ENCODE peak calls at places on chromosomes 2 and 18, in five cellular contexts. One of them, this sample, is unnamed.

GRCh38 chr2:191678437-191679110 is 638 bp downstream of the NABP1 start:
- DNase-seq in heart right ventricle: peak
- DNase-seq in cardiac fibroblast: peak
- DNase-seq in body of pancreas: peak
- DNase-seq in HCT116: no peak
- DNase-seq in this sample: peak

GRCh38 chr2:224412064-224412921 is 10.4 kb upstream of the FAM124B start:
- DNase-seq in heart right ventricle: no peak
- DNase-seq in cardiac fibroblast: peak
- DNase-seq in body of pancreas: no peak
- DNase-seq in HCT116: no peak
- DNase-seq in this sample: peak

GRCh38 chr2:8584174-8585066 is 97.4 kb upstream of the ID2 start:
- DNase-seq in HCT116: no peak
- DNase-seq in cardiac fibroblast: no peak
- DNase-seq in heart right ventricle: no peak
- DNase-seq in body of pancreas: no peak
- DNase-seq in this sample: no peak

GRCh38 chr2:218856896-218857243 is 2.7 kb upstream of the WNT6 start:
- DNase-seq in heart right ventricle: no peak
- DNase-seq in HCT116: no peak
- DNase-seq in body of pancreas: no peak
- DNase-seq in cardiac fibroblast: no peak
- DNase-seq in this sample: no peak

GRCh38 chr2:123164216-123164615 is 860.9 kb upstream of the CNTNAP5 start:
- DNase-seq in heart right ventricle: no peak
- DNase-seq in cardiac fibroblast: no peak
- DNase-seq in body of pancreas: no peak
- DNase-seq in HCT116: no peak
- DNase-seq in this sample: peak

GRCh38 chr18:75269140-75269676 is 58.6 kb downstream of the TSHZ1 start:
- DNase-seq in cardiac fibroblast: no peak
- DNase-seq in body of pancreas: no peak
- DNase-seq in HCT116: no peak
- DNase-seq in heart right ventricle: no peak
- DNase-seq in this sample: no peak

GRCh38 chr2:18245375-18245774 is 315.1 kb downstream of the RDH14 start:
- DNase-seq in cardiac fibroblast: peak
- DNase-seq in HCT116: no peak
- DNase-seq in heart right ventricle: no peak
- DNase-seq in body of pancreas: no peak
- DNase-seq in this sample: no peak

GRCh38 chr2:119659601-119660342 is 19.2 kb upstream of the TMEM177 start:
- DNase-seq in HCT116: peak
- DNase-seq in body of pancreas: peak
- DNase-seq in cardiac fibroblast: peak
- DNase-seq in heart right ventricle: no peak
- DNase-seq in this sample: peak

GRCh38 chr2:174106736-174107135 is 141.6 kb upstream of the SP3 start:
- DNase-seq in body of pancreas: no peak
- DNase-seq in HCT116: no peak
- DNase-seq in cardiac fibroblast: no peak
- DNase-seq in heart right ventricle: no peak
- DNase-seq in this sample: no peak

GRCh38 chr2:191845248-191845715 is 1.6 kb downstream of the CAVIN2 start:
- DNase-seq in body of pancreas: no peak
- DNase-seq in heart right ventricle: peak
- DNase-seq in HCT116: no peak
- DNase-seq in cardiac fibroblast: peak
- DNase-seq in this sample: peak

GRCh38 chr2:47724221-47724981 is 58.5 kb upstream of the MSH6 start:
- DNase-seq in cardiac fibroblast: peak
- DNase-seq in body of pancreas: no peak
- DNase-seq in heart right ventricle: no peak
- DNase-seq in HCT116: no peak
- DNase-seq in this sample: no peak

GRCh38 chr2:36445191-36445590 is 89.6 kb downstream of the CRIM1 start:
- DNase-seq in heart right ventricle: no peak
- DNase-seq in HCT116: no peak
- DNase-seq in body of pancreas: no peak
- DNase-seq in cardiac fibroblast: no peak
- DNase-seq in this sample: no peak

GRCh38 chr18:3722662-3723433 is 272.9 kb downstream of the TGIF1 start:
- DNase-seq in body of pancreas: no peak
- DNase-seq in heart right ventricle: no peak
- DNase-seq in cardiac fibroblast: no peak
- DNase-seq in HCT116: no peak
- DNase-seq in this sample: peak

GRCh38 chr2:158413581-158413980 is 43.0 kb downstream of the CCDC148 start:
- DNase-seq in heart right ventricle: no peak
- DNase-seq in cardiac fibroblast: peak
- DNase-seq in HCT116: no peak
- DNase-seq in body of pancreas: no peak
- DNase-seq in this sample: no peak

GRCh38 chr18:74728586-74728985 is 130.9 kb downstream of the ZNF407 start:
- DNase-seq in cardiac fibroblast: no peak
- DNase-seq in body of pancreas: no peak
- DNase-seq in heart right ventricle: no peak
- DNase-seq in HCT116: no peak
- DNase-seq in this sample: no peak

GRCh38 chr2:46067501-46068292 is 229.5 kb upstream of the EPAS1 start:
- DNase-seq in cardiac fibroblast: peak
- DNase-seq in HCT116: no peak
- DNase-seq in body of pancreas: no peak
- DNase-seq in heart right ventricle: no peak
- DNase-seq in this sample: peak

GRCh38 chr2:222897898-222898297 is 37.1 kb downstream of the ACSL3 start:
- DNase-seq in heart right ventricle: no peak
- DNase-seq in cardiac fibroblast: no peak
- DNase-seq in body of pancreas: no peak
- DNase-seq in HCT116: no peak
- DNase-seq in this sample: no peak

GRCh38 chr2:224754129-224754528 is 38.0 kb upstream of the CCDC195 start:
- DNase-seq in cardiac fibroblast: peak
- DNase-seq in heart right ventricle: no peak
- DNase-seq in HCT116: no peak
- DNase-seq in body of pancreas: peak
- DNase-seq in this sample: peak

GRCh38 chr2:230660294-230661060 is 52.2 kb upstream of the CAB39 start:
- DNase-seq in heart right ventricle: peak
- DNase-seq in body of pancreas: peak
- DNase-seq in cardiac fibroblast: no peak
- DNase-seq in HCT116: no peak
- DNase-seq in this sample: no peak

GRCh38 chr18:44066541-44066940 is 614.1 kb upstream of the SETBP1 start:
- DNase-seq in heart right ventricle: no peak
- DNase-seq in HCT116: no peak
- DNase-seq in body of pancreas: no peak
- DNase-seq in cardiac fibroblast: no peak
- DNase-seq in this sample: no peak

GRCh38 chr2:188399159-188399558 is 107.5 kb downstream of the GULP1 start:
- DNase-seq in cardiac fibroblast: peak
- DNase-seq in HCT116: no peak
- DNase-seq in heart right ventricle: no peak
- DNase-seq in body of pancreas: no peak
- DNase-seq in this sample: no peak

GRCh38 chr2:120740765-120741513 is 5.3 kb downstream of the GLI2 start:
- DNase-seq in HCT116: no peak
- DNase-seq in body of pancreas: no peak
- DNase-seq in cardiac fibroblast: peak
- DNase-seq in heart right ventricle: no peak
- DNase-seq in this sample: peak

GRCh38 chr2:197997083-197997541 is 192.7 kb downstream of the PLCL1 start:
- DNase-seq in heart right ventricle: no peak
- DNase-seq in body of pancreas: no peak
- DNase-seq in HCT116: no peak
- DNase-seq in cardiac fibroblast: no peak
- DNase-seq in this sample: no peak

GRCh38 chr2:239715202-239715601 is 309.9 kb downstream of the NDUFA10 start:
- DNase-seq in HCT116: no peak
- DNase-seq in heart right ventricle: no peak
- DNase-seq in cardiac fibroblast: no peak
- DNase-seq in body of pancreas: no peak
- DNase-seq in this sample: no peak

GRCh38 chr2:196949116-196949515 is 22.6 kb upstream of the PGAP1 start:
- DNase-seq in heart right ventricle: no peak
- DNase-seq in cardiac fibroblast: no peak
- DNase-seq in body of pancreas: no peak
- DNase-seq in HCT116: no peak
- DNase-seq in this sample: no peak

GRCh38 chr2:154697422-154698237 is 865 bp upstream of the KCNJ3 start:
- DNase-seq in heart right ventricle: peak
- DNase-seq in cardiac fibroblast: no peak
- DNase-seq in body of pancreas: peak
- DNase-seq in HCT116: no peak
- DNase-seq in this sample: no peak

GRCh38 chr2:105432749-105433148 is 33.9 kb upstream of the FHL2 start:
- DNase-seq in heart right ventricle: no peak
- DNase-seq in body of pancreas: no peak
- DNase-seq in HCT116: no peak
- DNase-seq in cardiac fibroblast: peak
- DNase-seq in this sample: peak

GRCh38 chr2:233259745-233260144 is 8.3 kb downstream of the ATG16L1 start:
- DNase-seq in HCT116: no peak
- DNase-seq in body of pancreas: no peak
- DNase-seq in heart right ventricle: no peak
- DNase-seq in cardiac fibroblast: no peak
- DNase-seq in this sample: no peak

GRCh38 chr18:36572135-36572856 is 256.5 kb downstream of the TPGS2 start:
- DNase-seq in body of pancreas: peak
- DNase-seq in cardiac fibroblast: peak
- DNase-seq in HCT116: peak
- DNase-seq in heart right ventricle: no peak
- DNase-seq in this sample: peak

GRCh38 chr2:218357194-218358177 is 829 bp downstream of the CATIP start:
- DNase-seq in cardiac fibroblast: no peak
- DNase-seq in HCT116: no peak
- DNase-seq in heart right ventricle: no peak
- DNase-seq in body of pancreas: peak
- DNase-seq in this sample: no peak

GRCh38 chr2:240949791-240950705 is 43.9 kb downstream of the CROCC2 start:
- DNase-seq in cardiac fibroblast: no peak
- DNase-seq in HCT116: no peak
- DNase-seq in body of pancreas: no peak
- DNase-seq in heart right ventricle: no peak
- DNase-seq in this sample: no peak

GRCh38 chr2:224776795-224777562 is 60.8 kb upstream of the CCDC195 start:
- DNase-seq in heart right ventricle: no peak
- DNase-seq in HCT116: no peak
- DNase-seq in cardiac fibroblast: no peak
- DNase-seq in body of pancreas: no peak
- DNase-seq in this sample: no peak

DNA sequence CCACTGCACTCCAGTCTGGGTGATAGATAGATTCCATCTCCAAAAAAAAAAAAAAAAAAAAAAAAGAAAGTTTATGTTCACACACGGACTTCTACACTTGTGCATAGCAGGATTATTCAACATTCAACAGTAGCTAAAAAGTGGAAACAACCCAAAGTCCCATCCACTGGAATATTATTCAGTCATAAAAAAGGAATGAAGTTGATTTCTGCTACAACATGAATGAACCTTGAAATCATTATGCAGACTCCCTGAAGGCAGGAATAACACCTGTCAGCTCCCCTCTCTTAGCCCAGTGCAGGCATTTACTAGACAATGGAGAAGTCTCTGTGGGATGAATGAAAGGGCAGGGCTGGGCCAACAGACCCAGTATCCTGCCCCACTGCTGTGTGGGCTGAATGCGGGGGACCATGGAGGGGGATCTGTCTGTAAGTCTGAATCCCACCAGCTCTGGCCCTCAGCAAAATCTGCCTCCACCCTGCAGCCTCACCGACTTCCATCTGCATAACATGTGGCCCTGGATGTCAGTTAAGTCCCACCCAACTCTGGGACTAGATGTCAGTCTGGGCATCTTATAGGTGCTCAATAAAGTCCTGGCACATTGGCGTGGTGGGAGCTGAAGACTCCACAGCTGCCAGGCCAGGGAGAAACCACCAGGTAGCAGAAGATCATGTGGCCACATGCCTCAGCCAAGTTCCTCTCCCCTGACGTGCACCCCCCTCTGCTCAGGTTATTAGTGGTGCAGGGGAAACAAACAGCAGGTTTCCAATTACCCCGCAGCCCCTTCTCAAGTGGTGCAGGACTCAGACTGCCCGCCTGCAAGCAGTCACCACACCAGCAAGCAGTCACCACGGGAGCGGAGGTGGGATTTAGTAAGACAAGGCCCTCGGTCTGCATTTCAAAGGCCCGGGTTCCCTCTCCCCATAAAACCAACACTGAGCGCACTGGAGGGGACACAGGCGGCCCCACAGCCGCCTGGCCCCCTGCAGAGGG is 8.9 kb downstream of the ZFP36L2 start:
- DNase-seq in heart right ventricle: no peak
- DNase-seq in body of pancreas: peak
- DNase-seq in cardiac fibroblast: no peak
- DNase-seq in HCT116: no peak
- DNase-seq in this sample: no peak
- H3K4me3 ChIP-seq in heart right ventricle: peak
- H3K4me3 ChIP-seq in body of pancreas: no peak
- H3K4me3 ChIP-seq in cardiac fibroblast: no peak
- H3K4me3 ChIP-seq in HCT116: no peak
- H3K4me3 ChIP-seq in this sample: no peak

GRCh38 chr2:75870133-75870532 is 159.4 kb upstream of the GCFC2 start:
- DNase-seq in body of pancreas: no peak
- DNase-seq in heart right ventricle: no peak
- DNase-seq in cardiac fibroblast: no peak
- DNase-seq in HCT116: no peak
- DNase-seq in this sample: no peak
- TF ChIP-seq CTCF in body of pancreas: no peak
- TF ChIP-seq CTCF in heart right ventricle: no peak
- TF ChIP-seq CTCF in cardiac fibroblast: no peak
- TF ChIP-seq CTCF in HCT116: no peak
- TF ChIP-seq CTCF in this sample: no peak

GRCh38 chr2:85678794-85679672 is 11.0 kb upstream of the SFTPB start:
- DNase-seq in cardiac fibroblast: peak
- DNase-seq in HCT116: peak
- DNase-seq in heart right ventricle: peak
- DNase-seq in body of pancreas: peak
- DNase-seq in this sample: peak
- H3K4me3 ChIP-seq in cardiac fibroblast: no peak
- H3K4me3 ChIP-seq in HCT116: peak
- H3K4me3 ChIP-seq in heart right ventricle: no peak
- H3K4me3 ChIP-seq in body of pancreas: no peak
- H3K4me3 ChIP-seq in this sample: no peak

GRCh38 chr2:181570059-181570458 is 86.8 kb downstream of the CERKL start:
- DNase-seq in HCT116: no peak
- DNase-seq in cardiac fibroblast: no peak
- DNase-seq in body of pancreas: no peak
- DNase-seq in heart right ventricle: no peak
- DNase-seq in this sample: no peak

GRCh38 chr2:181573140-181573736 is 83.7 kb downstream of the CERKL start:
- DNase-seq in cardiac fibroblast: peak
- DNase-seq in body of pancreas: no peak
- DNase-seq in HCT116: peak
- DNase-seq in heart right ventricle: no peak
- DNase-seq in this sample: peak

GRCh38 chr2:181575024-181575649 is 81.8 kb downstream of the CERKL start:
- DNase-seq in body of pancreas: no peak
- DNase-seq in cardiac fibroblast: no peak
- DNase-seq in HCT116: no peak
- DNase-seq in heart right ventricle: no peak
- DNase-seq in this sample: no peak

GRCh38 chr2:181574321-181574720 is 82.6 kb downstream of the CERKL start:
- DNase-seq in HCT116: no peak
- DNase-seq in heart right ventricle: no peak
- DNase-seq in body of pancreas: no peak
- DNase-seq in cardiac fibroblast: no peak
- DNase-seq in this sample: no peak

GRCh38 chr2:181570833-181571661 is 85.9 kb downstream of the CERKL start:
- DNase-seq in body of pancreas: no peak
- DNase-seq in heart right ventricle: no peak
- DNase-seq in cardiac fibroblast: peak
- DNase-seq in HCT116: no peak
- DNase-seq in this sample: peak
- TF ChIP-seq CTCF in body of pancreas: peak
- TF ChIP-seq CTCF in heart right ventricle: no peak
- TF ChIP-seq CTCF in cardiac fibroblast: peak
- TF ChIP-seq CTCF in HCT116: peak
- TF ChIP-seq CTCF in this sample: peak

This sample was measured in fibroblast of villous mesenchyme.